ENCODE peak calls at places on chromosomes 7 and 10, in nine cellular contexts. Z, S, X, F, R, D, H, B and T are unnamed samples.

GRCh38 chr7:65438593-65438992 is 64.9 kb downstream of the ZNF92 start:
- DNase-seq in B (peak; percentile 41), H (no peak), S (no peak), F (no peak), D (peak; percentile 97), R (no peak), X (peak; percentile 96), Z (peak; percentile 69), T (no peak)

GRCh38 chr7:134440476-134440875 is 18.4 kb downstream of the AKR1B1 start:
- DNase-seq in F (no peak), S (no peak), R (no peak), D (no peak), H (no peak), B (no peak), X (no peak), Z (peak; percentile 53), T (no peak)

GRCh38 chr7:98398567-98399372 is 2.1 kb downstream of the BAIAP2L1 start:
- DNase-seq in B (no peak), X (no peak), S (no peak), R (no peak), D (no peak), Z (no peak), H (no peak), F (no peak), T (no peak)

GRCh38 chr7:121610243-121610642 is 214.1 kb upstream of the FAM3C start:
- DNase-seq in S (no peak), D (no peak), X (no peak), F (no peak), H (no peak), Z (no peak), R (no peak), B (peak; percentile 42), T (no peak)

GRCh38 chr7:133513608-133514007 is 260.7 kb downstream of the EXOC4 start:
- DNase-seq in D (peak; percentile 54), R (no peak), H (no peak), Z (no peak), X (no peak), F (no peak), S (no peak), B (peak; percentile 83), T (no peak)

GRCh38 chr10:63217120-63217605 is 84.0 kb downstream of the NRBF2 start:
- DNase-seq in S (no peak), D (peak; percentile 50), B (peak; percentile 85), R (no peak), F (peak; percentile 46), X (peak; percentile 27), Z (peak; percentile 29), H (no peak), T (no peak)

GRCh38 chr7:7745258-7745657 is 26.9 kb upstream of the RPA3 start:
- DNase-seq in F (no peak), D (no peak), H (no peak), B (no peak), X (no peak), R (no peak), Z (no peak), S (no peak), T (no peak)

GRCh38 chr7:6403907-6404306 is 43.8 kb downstream of the DAGLB start:
- DNase-seq in H (no peak), Z (no peak), X (peak; percentile 82), S (no peak), F (no peak), D (no peak), R (no peak), B (no peak), T (peak; percentile 66)

GRCh38 chr7:8274589-8274988 is 12.6 kb upstream of the ICA1 start:
- DNase-seq in B (no peak), Z (no peak), X (peak; percentile 23), D (peak; percentile 47), H (no peak), S (no peak), F (no peak), R (no peak), T (no peak)

GRCh38 chr7:133784421-133785045 is 342.6 kb upstream of the LRGUK start:
- DNase-seq in S (no peak), H (no peak), X (no peak), Z (no peak), F (no peak), D (no peak), B (no peak), R (no peak), T (no peak)

GRCh38 chr10:76010703-76011102 is 579.3 kb downstream of the LRMDA start:
- DNase-seq in S (no peak), B (no peak), X (no peak), D (peak; percentile 20), Z (no peak), R (no peak), H (no peak), F (no peak), T (no peak)

GRCh38 chr10:86647773-86648705 is 6.3 kb upstream of the OPN4 start:
- DNase-seq in X (peak; percentile 79), H (no peak), D (peak; percentile 39), F (no peak), S (no peak), R (no peak), B (peak; percentile 45), Z (no peak), T (no peak)

GRCh38 chr10:30062582-30062981 is 3.2 kb upstream of the JCAD start:
- DNase-seq in H (no peak), X (no peak), F (no peak), D (no peak), S (no peak), B (no peak), R (no peak), Z (no peak), T (no peak)

GRCh38 chr10:95262763-95263518 is 27.9 kb downstream of the PDLIM1 start:
- DNase-seq in X (no peak), H (no peak), Z (no peak), D (no peak), B (no peak), F (no peak), S (no peak), R (no peak), T (no peak)
- H3K4me1 ChIP-seq in X (peaks cover 58% of the 10 kb centered on the region), H (peaks cover 47% of the 10 kb centered on the region), Z (peaks cover 16% of the 10 kb centered on the region), D (peaks cover 14% of the 10 kb centered on the region), B (peaks cover 18% of the 10 kb centered on the region), F (peaks cover 53% of the 10 kb centered on the region), S (peaks cover 20% of the 10 kb centered on the region), R (peaks cover 58% of the 10 kb centered on the region), T (no peaks in the 10 kb centered on the region)

GRCh38 chr7:27751888-27752660 is 12.1 kb downstream of the TAX1BP1 start:
- DNase-seq in Z (no peak), X (no peak), S (no peak), B (no peak), F (no peak), R (no peak), D (no peak), H (no peak), T (no peak)
- H3K4me1 ChIP-seq in Z (peaks cover 29% of the 10 kb centered on the region), X (no peaks in the 10 kb centered on the region), S (no peaks in the 10 kb centered on the region), B (peaks cover 10% of the 10 kb centered on the region), F (no peaks in the 10 kb centered on the region), R (peaks cover 27% of the 10 kb centered on the region), D (peaks cover under 1% of the 10 kb centered on the region), H (peaks cover 6% of the 10 kb centered on the region), T (no peaks in the 10 kb centered on the region)

DNA sequence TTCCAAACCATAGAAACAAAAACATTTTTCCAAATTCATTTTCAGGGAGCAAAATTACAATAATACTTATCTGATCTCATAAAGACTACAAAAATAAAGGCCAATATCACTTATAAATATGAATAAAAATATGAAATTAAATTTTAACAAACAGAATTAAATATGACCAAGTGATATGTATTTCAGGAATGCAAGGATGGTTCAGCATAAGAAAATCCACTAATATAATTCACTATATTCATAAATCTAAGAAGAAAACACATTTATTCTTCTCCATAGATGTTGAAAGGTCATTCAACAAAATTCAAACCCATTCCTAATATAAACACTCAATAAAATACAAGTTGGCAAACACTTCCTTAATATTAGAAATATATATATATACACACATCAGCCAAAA is 115.2 kb upstream of the TMEM168 start:
- DNase-seq in H (no peak), B (no peak), F (no peak), Z (no peak), S (no peak), R (no peak), D (no peak), X (no peak), T (no peak)
- H3K4me1 ChIP-seq in H (no peaks in the 10 kb centered on the region), B (no peaks in the 10 kb centered on the region), F (no peaks in the 10 kb centered on the region), Z (no peaks in the 10 kb centered on the region), S (no peaks in the 10 kb centered on the region), R (no peaks in the 10 kb centered on the region), D (no peaks in the 10 kb centered on the region), X (no peaks in the 10 kb centered on the region), T (no peaks in the 10 kb centered on the region)

GRCh38 chr10:121556918-121557573 is 41.2 kb downstream of the FGFR2 start:
- DNase-seq in F (peak; percentile 6), H (no peak), B (no peak), D (no peak), R (no peak), Z (no peak), S (no peak), X (peak; percentile 4), T (no peak)
- H3K4me1 ChIP-seq in F (peaks cover 20% of the 10 kb centered on the region), H (no peaks in the 10 kb centered on the region), B (no peaks in the 10 kb centered on the region), D (no peaks in the 10 kb centered on the region), R (no peaks in the 10 kb centered on the region), Z (peaks cover 7% of the 10 kb centered on the region), S (peaks cover 6% of the 10 kb centered on the region), X (peaks cover 19% of the 10 kb centered on the region), T (no peaks in the 10 kb centered on the region)

GRCh38 chr10:125057158-125058001 is 103.0 kb downstream of the CTBP2 start:
- DNase-seq in S (peak; percentile 60), R (peak; percentile 51), Z (peak; percentile 49), D (peak; percentile 94), H (peak; percentile 35), X (peak; percentile 56), B (peak; percentile 87), F (peak; percentile 28), T (no peak)
- H3K4me1 ChIP-seq in S (peaks cover 64% of the 10 kb centered on the region), R (peaks cover 79% of the 10 kb centered on the region), Z (peaks cover 76% of the 10 kb centered on the region), D (peaks cover 43% of the 10 kb centered on the region), H (peaks cover 76% of the 10 kb centered on the region), X (peaks cover 38% of the 10 kb centered on the region), B (peaks cover 44% of the 10 kb centered on the region), F (no peaks in the 10 kb centered on the region), T (peaks cover 26% of the 10 kb centered on the region)